ENCODE peak calls at places on chromosomes 3 and 15, in five cellular contexts. F is upper lobe of right lung; P is mucosa of descending colon; Y is psoas muscle; X is CD8-positive, alpha-beta T cell. A is an unnamed sample. For H3K4me1, the result is how much of the 10 kb centered on the place peaks cover.

GRCh38 chr3:42264399-42265058 is 1.5 kb downstream of the CCK start:
- ATAC-seq in P (peak), X (no peak), Y (peak), F (peak), A (peak)

GRCh38 chr3:169846458-169847193 is 23.1 kb downstream of the LRRC31 start:
- ATAC-seq in F (no peak), X (no peak), Y (no peak), P (peak), A (no peak)

GRCh38 chr15:63277893-63278505 is 594 bp downstream of the APH1B start:
- ATAC-seq in P (peak), X (no peak), Y (peak), F (no peak), A (no peak)

GRCh38 chr3:173402656-173403055 is 5.1 kb downstream of the NLGN1 start:
- ATAC-seq in X (no peak), P (no peak), F (no peak), Y (no peak), A (no peak)

GRCh38 chr3:150365132-150365604 is 42.9 kb upstream of the TSC22D2 start:
- ATAC-seq in X (no peak), P (no peak), F (no peak), Y (no peak), A (no peak)

GRCh38 chr3:148884261-148884660 is 19.2 kb downstream of the CPA3 start:
- ATAC-seq in P (no peak), X (no peak), Y (no peak), F (no peak), A (no peak)

GRCh38 chr3:123365450-123366143 is 83.3 kb downstream of the ADCY5 start:
- ATAC-seq in F (peak), P (peak), Y (no peak), X (no peak), A (peak)

GRCh38 chr3:28718074-28718849 is 369.6 kb upstream of the AZI2 start:
- ATAC-seq in X (no peak), Y (peak), F (peak), P (no peak), A (no peak)

GRCh38 chr3:37906734-37907282 is 45.1 kb downstream of the CTDSPL start:
- ATAC-seq in Y (no peak), P (no peak), X (no peak), F (no peak), A (no peak)

GRCh38 chr3:114623420-114624046 is 329.7 kb downstream of the TIGIT start:
- ATAC-seq in X (no peak), F (no peak), P (no peak), Y (peak), A (peak)

GRCh38 chr15:74829500-74829899 is 3.1 kb downstream of the CPLX3 start:
- ATAC-seq in Y (no peak), X (no peak), F (no peak), P (no peak), A (no peak)

GRCh38 chr3:15667484-15667883 is 65.9 kb downstream of the BTD start:
- ATAC-seq in X (peak), Y (no peak), P (no peak), F (no peak), A (no peak)

GRCh38 chr3:88385090-88385489 is 235.3 kb downstream of the C3orf38 start:
- ATAC-seq in P (no peak), F (no peak), Y (no peak), X (no peak), A (no peak)

GRCh38 chr3:4804161-4805058 is 174.8 kb upstream of the BHLHE40 start:
- ATAC-seq in P (no peak), F (no peak), Y (no peak), X (no peak), A (no peak)

GRCh38 chr15:25682349-25682748 is 180.8 kb downstream of the ATP10A start:
- ATAC-seq in P (no peak), X (no peak), Y (peak), F (peak), A (peak)

DNA sequence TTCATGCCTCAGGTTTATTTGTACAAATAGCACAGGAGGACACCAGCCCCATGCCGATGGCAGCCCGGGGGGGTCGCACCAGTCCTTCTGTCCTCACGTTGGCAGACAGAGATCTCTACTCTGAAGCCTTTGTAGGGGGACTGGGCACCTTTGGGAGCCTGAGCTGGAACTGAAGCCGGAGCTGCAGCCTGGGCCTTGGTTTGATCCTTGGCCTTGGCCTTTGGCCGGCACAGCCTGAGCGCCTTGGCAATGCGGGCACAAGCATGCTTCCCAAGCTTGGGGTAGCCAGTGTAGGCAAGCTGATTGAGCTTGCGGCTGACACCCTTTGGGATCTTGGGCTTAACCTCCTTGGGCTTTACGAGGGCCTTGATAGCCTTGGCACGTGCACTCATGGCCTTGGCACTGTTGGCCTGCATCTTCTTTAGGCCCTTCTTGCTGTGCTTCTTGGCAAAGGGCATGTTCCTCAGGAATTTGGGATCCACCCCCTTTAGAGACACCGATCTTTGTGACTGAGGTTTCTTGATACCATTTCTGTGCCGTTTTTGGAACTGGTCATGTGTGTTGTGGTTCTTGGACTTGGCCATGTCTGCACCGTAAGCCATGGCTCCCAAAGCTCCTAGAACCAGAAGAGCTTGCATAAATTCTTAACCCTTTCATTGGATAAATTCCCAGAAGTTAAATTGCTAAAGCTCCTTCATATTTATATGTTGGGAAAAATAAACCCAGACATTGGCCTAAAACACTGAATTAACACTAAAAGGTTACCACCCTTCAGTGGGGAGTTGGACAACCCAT is 33.4 kb upstream of the UACA start:
- ATAC-seq in Y (no peak), F (no peak), P (no peak), X (no peak), A (no peak)
- H3K4me1 ChIP-seq in Y (under half), F (under half), P (under half), X (under half), A (under half)

DNA sequence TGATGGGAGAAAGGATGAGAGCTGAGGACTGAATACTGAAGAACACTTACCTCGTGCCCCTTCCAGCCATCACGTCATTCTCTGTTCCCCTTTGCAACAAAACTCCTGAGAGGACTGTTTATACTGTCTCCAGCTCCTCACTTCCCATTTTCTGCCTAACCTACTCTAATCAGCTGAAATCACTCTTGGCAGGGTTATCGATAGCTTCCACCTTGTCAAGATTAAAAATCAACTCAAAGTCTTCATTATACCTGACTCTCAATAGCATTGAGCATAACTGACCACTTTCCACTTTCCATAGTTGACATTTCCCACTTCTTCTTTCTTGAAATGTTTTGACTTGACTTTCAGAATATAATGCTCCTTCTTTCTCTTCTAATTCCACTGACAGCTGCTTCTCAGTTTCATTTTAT is 4.3 kb downstream of the BTBD1 start:
- ATAC-seq in F (no peak), Y (no peak), X (no peak), P (no peak), A (no peak)
- H3K4me1 ChIP-seq in F (half or more), Y (half or more), X (under half), P (under half), A (under half)

GRCh38 chr3:99637041-99637380 is 1.4 kb upstream of the COL8A1 start:
- ATAC-seq in F (peak), X (no peak), Y (peak), P (no peak), A (peak)

GRCh38 chr3:99637381-99638111 is 848 bp upstream of the COL8A1 start:
- ATAC-seq in X (no peak), Y (peak), P (no peak), F (peak), A (peak)

GRCh38 chr3:99634881-99635280 is 3.5 kb upstream of the COL8A1 start:
- ATAC-seq in X (no peak), F (no peak), Y (no peak), P (no peak), A (no peak)

GRCh38 chr3:99633887-99634558 is 4.4 kb upstream of the COL8A1 start:
- ATAC-seq in P (no peak), F (no peak), X (no peak), Y (no peak), A (no peak)

GRCh38 chr3:99635348-99635747 is 3.0 kb upstream of the COL8A1 start:
- ATAC-seq in X (no peak), F (no peak), Y (no peak), P (no peak), A (no peak)
- H3K4me1 ChIP-seq in X (under half), F (under half), Y (under half), P (under half), A (under half)

DNA sequence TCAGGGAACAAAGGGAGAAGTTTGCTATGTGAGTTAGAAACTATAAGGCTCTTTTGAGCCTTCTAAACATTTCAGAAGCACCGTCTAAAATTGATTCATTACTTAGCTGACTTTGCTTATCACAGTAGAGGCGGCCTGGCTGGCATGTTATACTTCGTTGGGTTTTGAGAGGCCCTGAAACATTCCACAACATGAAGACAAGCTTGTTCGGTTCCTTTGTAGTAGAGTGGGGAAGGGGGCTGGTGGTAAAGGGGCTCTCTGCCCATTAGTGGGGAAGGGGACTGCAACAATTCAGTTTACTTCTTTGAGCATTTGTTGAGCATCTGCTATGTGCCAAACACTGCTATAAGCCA is 23.7 kb downstream of the ZBTB38 start:
- ATAC-seq in Y (no peak), P (no peak), F (no peak), X (no peak), A (no peak)
- H3K4me1 ChIP-seq in Y (under half), P (under half), F (under half), X (under half), A (under half)

DNA sequence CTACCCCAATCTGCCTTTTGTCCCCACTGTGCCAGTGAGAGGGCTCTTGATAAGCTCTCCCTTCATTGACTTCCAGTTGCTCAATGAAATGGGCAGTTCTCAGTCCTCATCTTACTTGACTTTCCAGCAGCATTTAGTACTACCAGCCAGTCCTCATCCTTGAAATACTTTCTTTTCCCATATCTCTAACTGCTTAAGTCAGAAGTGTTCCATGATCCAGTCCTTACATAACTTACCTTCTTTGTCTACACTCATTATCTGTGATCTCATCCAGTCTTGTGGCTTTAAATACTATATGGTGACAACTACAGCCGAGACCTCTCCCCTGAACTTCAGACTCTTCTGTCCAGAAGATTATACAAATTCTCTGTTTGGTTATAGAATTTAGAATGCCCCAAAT is 28.7 kb downstream of the RARRES1 start:
- ATAC-seq in P (no peak), Y (no peak), F (no peak), X (no peak), A (no peak)
- H3K4me1 ChIP-seq in P (under half), Y (under half), F (under half), X (under half), A (under half)

GRCh38 chr3:50337175-50337861 is 3.3 kb downstream of the RASSF1 start:
- ATAC-seq in Y (peak), P (peak), X (peak), F (peak), A (peak)
- H3K4me1 ChIP-seq in Y (half or more), P (half or more), X (half or more), F (half or more), A (under half)

GRCh38 chr3:122001892-122002291 is 20.2 kb downstream of the ILDR1 start:
- ATAC-seq in Y (no peak), F (no peak), P (no peak), X (no peak), A (no peak)
- H3K4me1 ChIP-seq in Y (under half), F (under half), P (under half), X (under half), A (under half)